ENCODE peak calls at places on chromosome 5, in five cellular contexts. P is NCI-H69; A is stimulated activated CD4-positive, alpha-beta T cell treated with anti-CD3 and anti-CD28 coated beads, Interleukin-15, amount 100 ng/mL, for 24 hours; Y is AG08396; F is activated CD8-positive, alpha-beta memory T cell treated with anti-CD3 and anti-CD28 coated beads, Interleukin-2, amount 50 U/mL, for 48 hours. R is an unnamed sample.

GRCh38 chr5:158398360-158399201 is 539.6 kb upstream of the CLINT1 start:
- DNase-seq in F (no peak), P (no peak), A (no peak), Y (no peak), R (no peak)

GRCh38 chr5:125894383-125894782 is 528.8 kb upstream of the GRAMD2B start:
- DNase-seq in A (no peak), P (no peak), F (no peak), Y (no peak), R (no peak)

GRCh38 chr5:53927668-53928247 is 367.3 kb downstream of the NDUFS4 start:
- DNase-seq in Y (no peak), A (no peak), F (no peak), P (peak), R (no peak)

GRCh38 chr5:111072949-111073682 is 1.6 kb downstream of the TSLP start:
- DNase-seq in A (peak), P (peak), Y (peak), F (peak), R (peak)

GRCh38 chr5:54176066-54176835 is 134.1 kb downstream of the ARL15 start:
- DNase-seq in P (no peak), F (no peak), A (no peak), Y (no peak), R (no peak)

GRCh38 chr5:149007174-149007573 is 55.7 kb downstream of the SH3TC2 start:
- DNase-seq in A (no peak), Y (no peak), F (no peak), P (no peak), R (no peak)

GRCh38 chr5:138694146-138694545 is 59.1 kb upstream of the CTNNA1 start:
- DNase-seq in P (no peak), F (no peak), A (no peak), Y (no peak), R (no peak)

GRCh38 chr5:159026781-159027180 is 72.9 kb downstream of the EBF1 start:
- DNase-seq in Y (no peak), P (no peak), A (no peak), F (no peak), R (no peak)

GRCh38 chr5:33892419-33893151 is 795 bp upstream of the ADAMTS12 start:
- DNase-seq in F (no peak), Y (peak), A (no peak), P (no peak), R (no peak)

GRCh38 chr5:132274050-132274869 is 16.8 kb downstream of the PDLIM4 start:
- DNase-seq in Y (no peak), F (peak), P (peak), A (no peak), R (no peak)

GRCh38 chr5:36200513-36200912 is 41.2 kb downstream of the NADK2 start:
- DNase-seq in P (peak), F (no peak), A (no peak), Y (no peak), R (peak)

GRCh38 chr5:173029499-173029921 is 26.6 kb upstream of the CREBRF start:
- DNase-seq in A (no peak), F (no peak), P (no peak), Y (no peak), R (no peak)

GRCh38 chr5:96819806-96820205 is 12.1 kb upstream of the ERAP1 start:
- DNase-seq in P (no peak), F (no peak), Y (no peak), A (no peak), R (no peak)

GRCh38 chr5:172463031-172463430 is 8.7 kb upstream of the SH3PXD2B start:
- DNase-seq in A (no peak), P (no peak), F (no peak), Y (no peak), R (no peak)

GRCh38 chr5:92613546-92613945 is 967.5 kb downstream of the NR2F1-AS1 start:
- DNase-seq in P (no peak), A (no peak), Y (peak), F (no peak), R (no peak)

GRCh38 chr5:81530919-81531318 is 137.0 kb upstream of the ACOT12 start:
- DNase-seq in F (no peak), Y (no peak), P (no peak), A (no peak), R (no peak)

GRCh38 chr5:134642931-134643530 is 5.6 kb upstream of the SEC24A start:
- DNase-seq in P (no peak), Y (no peak), A (no peak), F (no peak), R (no peak)

GRCh38 chr5:173615884-173616576 is 420 bp downstream of the BOD1 start:
- DNase-seq in Y (peak), F (peak), P (peak), A (peak), R (peak)

GRCh38 chr5:132065351-132065937 is 5.0 kb downstream of the IL3 start:
- DNase-seq in P (peak), A (peak), F (peak), Y (peak), R (peak)

GRCh38 chr5:473344-474192 is 30.6 kb downstream of the EXOC3 start:
- DNase-seq in F (peak), Y (peak), A (peak), P (peak), R (peak)

GRCh38 chr5:167731951-167732350 is 559.5 kb upstream of the WWC1 start:
- DNase-seq in Y (no peak), F (no peak), A (no peak), P (no peak), R (no peak)

GRCh38 chr5:59133801-59134261 is 551.0 kb downstream of the RAB3C start:
- DNase-seq in Y (peak), A (no peak), F (no peak), P (peak), R (no peak)

GRCh38 chr5:6659941-6660684 is 26.9 kb downstream of the SRD5A1 start:
- DNase-seq in F (no peak), P (no peak), A (no peak), Y (no peak), R (no peak)

GRCh38 chr5:132019857-132020555 is 8.5 kb upstream of the ACSL6 start:
- DNase-seq in F (peak), A (peak), P (no peak), Y (no peak), R (no peak)

GRCh38 chr5:130104895-130105684 is 200.8 kb downstream of the CHSY3 start:
- DNase-seq in A (no peak), Y (no peak), P (no peak), F (no peak), R (no peak)

GRCh38 chr5:41575110-41575779 is 64.8 kb upstream of the PLCXD3 start:
- DNase-seq in P (peak), A (no peak), Y (no peak), F (no peak), R (no peak)

GRCh38 chr5:96254980-96255681 is 177.9 kb downstream of the PCSK1 start:
- DNase-seq in F (no peak), P (no peak), A (no peak), Y (peak), R (no peak)

GRCh38 chr5:40260351-40260750 is 419.4 kb upstream of the PTGER4 start:
- DNase-seq in P (no peak), Y (no peak), A (no peak), F (no peak), R (no peak)

GRCh38 chr5:4245511-4245910 is 649.9 kb downstream of the IRX1 start:
- DNase-seq in A (no peak), F (no peak), Y (no peak), P (no peak), R (no peak)

GRCh38 chr5:14715481-14715880 is 51.0 kb downstream of the OTULIN start:
- DNase-seq in F (no peak), Y (no peak), P (no peak), A (no peak), R (no peak)

GRCh38 chr5:18333841-18334240 is 699.6 kb downstream of the TAF11L14 start:
- DNase-seq in P (no peak), Y (no peak), F (no peak), A (no peak), R (no peak)

GRCh38 chr5:92364986-92365550 is 982.0 kb upstream of the ARRDC3 start:
- DNase-seq in F (no peak), Y (peak), A (no peak), P (no peak), R (no peak)

GRCh38 chr5:122775713-122776084 is 819 bp downstream of the SNX2 start:
- DNase-seq in P (peak), Y (no peak), F (no peak), A (no peak), R (peak)

GRCh38 chr5:91110709-91111108 is 272.4 kb downstream of the ARRDC3 start:
- DNase-seq in A (no peak), Y (peak), P (no peak), F (no peak), R (no peak)

GRCh38 chr5:119070578-119070827 is 384 bp upstream of the DMXL1 start:
- DNase-seq in A (peak), P (peak), Y (no peak), F (peak), R (peak)

GRCh38 chr5:165029471-165029870 is 1524.1 kb downstream of the MAT2B start:
- DNase-seq in A (no peak), P (peak), Y (no peak), F (no peak), R (peak)

GRCh38 chr5:110896901-110897300 is 158.1 kb downstream of the SLC25A46 start:
- DNase-seq in P (no peak), F (no peak), Y (peak), A (no peak), R (no peak)

GRCh38 chr5:42950466-42951168 is 89.5 kb downstream of the ANXA2R start:
- DNase-seq in P (no peak), F (peak), A (peak), Y (peak), R (peak)

R was measured in DMS53.